ENCODE peak calls at places on chromosome 4, in ten cellular contexts. V is substantia nigra; M is KG1; U is fibroblast of lung; Y is stimulated activated CD8-positive, alpha-beta memory T cell treated with anti-CD3 and anti-CD28 coated beads, Interleukin-12 subunit alpha, Interleukin-12 subunit beta, amount 100 ng/mL, for 4 hours; I is activated CD4-positive, CD25-positive, alpha-beta regulatory T cell; S is PC-3; C is mesenteric fat pad; R is amniotic epithelial cell; G is adrenal gland. X is an unnamed sample.
A peak's percentile ranks its signal among the peaks of the same experiment; 100 is the strongest.

GRCh38 chr4:147928400-147928799 is 196.5 kb downstream of the ARHGAP10 start:
- DNase-seq in Y (no peak), M (no peak), I (no peak), S (peak; percentile 80), R (no peak), C (no peak), V (no peak), G (no peak), U (peak; percentile 67), X (no peak)

GRCh38 chr4:36241771-36242170 is 2.5 kb downstream of the ARAP2 start:
- DNase-seq in C (no peak), G (no peak), U (peak; percentile 1), V (no peak), I (no peak), Y (no peak), M (no peak), S (no peak), R (peak; percentile 32), X (no peak)

GRCh38 chr4:51942108-51942832 is 77.9 kb downstream of the LRRC66 start:
- DNase-seq in M (no peak), Y (no peak), S (peak; percentile 75), U (no peak), G (no peak), C (no peak), V (no peak), R (peak; percentile 11), I (no peak), X (no peak)

GRCh38 chr4:29459926-29460325 is 1260.2 kb upstream of the PCDH7 start:
- DNase-seq in V (no peak), M (no peak), U (no peak), G (no peak), C (no peak), S (no peak), I (no peak), R (peak; percentile 81), Y (no peak), X (no peak)

GRCh38 chr4:98546910-98547544 is 111.4 kb downstream of the TSPAN5 start:
- DNase-seq in G (no peak), S (no peak), V (peak; percentile 46), U (peak; percentile 81), Y (no peak), C (no peak), M (no peak), R (no peak), I (no peak), X (no peak)

GRCh38 chr4:102196221-102196620 is 149.1 kb downstream of the SLC39A8 start:
- DNase-seq in R (peak; percentile 56), C (no peak), U (no peak), I (no peak), G (no peak), M (no peak), Y (no peak), S (peak; percentile 15), V (no peak), X (no peak)

GRCh38 chr4:48112017-48112667 is 21.9 kb downstream of the TXK start:
- DNase-seq in S (peak; percentile 40), R (no peak), U (no peak), I (no peak), M (no peak), V (no peak), Y (no peak), C (no peak), G (no peak), X (peak; percentile 30)

GRCh38 chr4:1405636-1406415 is 416 bp downstream of the NKX1-1 start:
- DNase-seq in C (peak; percentile 86), V (no peak), M (no peak), I (no peak), Y (no peak), R (no peak), U (no peak), S (no peak), G (no peak), X (no peak)

GRCh38 chr4:53376900-53377299 is 541 bp upstream of the FIP1L1 start:
- DNase-seq in U (no peak), V (no peak), C (no peak), M (no peak), S (no peak), I (no peak), Y (no peak), G (no peak), R (peak; percentile 9), X (no peak)